ENCODE peak calls at places on chromosomes 13 and 19, in eight cellular contexts. K, C, Q, Z, F, V, E and X are unnamed samples.
A peak's percentile ranks its signal among the peaks of the same experiment; 100 is the strongest.

GRCh38 chr19:29119582-29119981 is 93.4 kb downstream of the UQCRFS1 start:
- DNase-seq in K (no peak), C (no peak), Q (no peak), Z (peak; percentile 26), F (no peak), V (no peak), E (no peak), X (no peak)

GRCh38 chr13:29227560-29227959 is 367.9 kb downstream of the SLC7A1 start:
- DNase-seq in K (no peak), C (no peak), Q (no peak), Z (no peak), F (no peak), V (no peak), E (no peak), X (no peak)

GRCh38 chr19:34310494-34310981 is 54.5 kb upstream of the GPI start:
- DNase-seq in K (no peak), C (no peak), Q (no peak), Z (no peak), F (peak; percentile 68), V (peak; percentile 66), E (no peak), X (peak; percentile 39)

GRCh38 chr19:912181-913079 is 589 bp downstream of the R3HDM4 start:
- DNase-seq in K (no peak), C (peak; percentile 43), Q (no peak), Z (no peak), F (no peak), V (no peak), E (no peak), X (peak; percentile 76)

GRCh38 chr13:82298110-82298509 is 1584.2 kb downstream of the SLITRK1 start:
- DNase-seq in K (no peak), C (no peak), Q (no peak), Z (no peak), F (no peak), V (no peak), E (no peak), X (no peak)

GRCh38 chr19:10808937-10809655 is 26.9 kb downstream of the TMED1 start:
- DNase-seq in K (peak; percentile 82), C (no peak), Q (no peak), Z (peak; percentile 16), F (no peak), V (no peak), E (peak; percentile 53), X (no peak)

GRCh38 chr19:51256053-51256682 is 5.3 kb downstream of the SIGLECL1 start:
- DNase-seq in K (no peak), C (no peak), Q (no peak), Z (no peak), F (no peak), V (no peak), E (no peak), X (no peak)

GRCh38 chr13:101751488-101751887 is 299.0 kb downstream of the ITGBL1 start:
- DNase-seq in K (peak; percentile 70), C (no peak), Q (peak; percentile 70), Z (no peak), F (no peak), V (no peak), E (peak; percentile 78), X (no peak)

GRCh38 chr19:11252665-11253355 is 9.5 kb downstream of the DOCK6 start:
- DNase-seq in K (no peak), C (no peak), Q (no peak), Z (no peak), F (no peak), V (no peak), E (no peak), X (no peak)

GRCh38 chr13:63124863-63125262 is 1709.2 kb upstream of the PCDH20 start:
- DNase-seq in K (peak; percentile 55), C (no peak), Q (peak; percentile 4), Z (no peak), F (no peak), V (no peak), E (peak; percentile 15), X (no peak)

GRCh38 chr13:52695856-52696255 is 43.2 kb downstream of the SUGT1 start:
- DNase-seq in K (peak; percentile 18), C (no peak), Q (peak; percentile 24), Z (peak; percentile 14), F (no peak), V (no peak), E (peak; percentile 1), X (peak; percentile 12)

GRCh38 chr19:45768644-45769053 is 403 bp downstream of the SIX5 start:
- DNase-seq in K (no peak), C (peak; percentile 25), Q (no peak), Z (no peak), F (no peak), V (no peak), E (no peak), X (no peak)

GRCh38 chr13:113351514-113352026 is 12.4 kb downstream of the GRTP1 start:
- DNase-seq in K (no peak), C (no peak), Q (no peak), Z (no peak), F (no peak), V (no peak), E (no peak), X (no peak)

GRCh38 chr13:52158629-52159158 is 703 bp downstream of the NEK3 start:
- DNase-seq in K (peak; percentile 41), C (no peak), Q (no peak), Z (peak; percentile 48), F (peak; percentile 68), V (peak; percentile 50), E (peak; percentile 3), X (peak; percentile 65)

GRCh38 chr19:13881692-13882418 is 4.9 kb downstream of the NANOS3 start:
- DNase-seq in K (no peak), C (no peak), Q (no peak), Z (peak; percentile 45), F (peak; percentile 60), V (no peak), E (peak; percentile 27), X (peak; percentile 60)

GRCh38 chr19:47618771-47619170 is 9.8 kb downstream of the BICRA start:
- DNase-seq in K (peak; percentile 56), C (no peak), Q (no peak), Z (no peak), F (no peak), V (no peak), E (no peak), X (no peak)

GRCh38 chr13:24746618-24747247 is 17.2 kb upstream of the RNF17 start:
- DNase-seq in K (peak; percentile 5), C (no peak), Q (no peak), Z (no peak), F (no peak), V (no peak), E (no peak), X (peak; percentile 65)

GRCh38 chr19:46211201-46211881 is 18.2 kb upstream of the IGFL1 start:
- DNase-seq in K (no peak), C (no peak), Q (no peak), Z (no peak), F (no peak), V (no peak), E (no peak), X (no peak)

GRCh38 chr13:98842074-98842473 is 89.6 kb upstream of the SLC15A1 start:
- DNase-seq in K (no peak), C (no peak), Q (no peak), Z (no peak), F (no peak), V (no peak), E (no peak), X (no peak)

GRCh38 chr19:45419396-45419795 is 4.3 kb downstream of the ERCC1 start:
- DNase-seq in K (no peak), C (no peak), Q (no peak), Z (no peak), F (no peak), V (no peak), E (no peak), X (peak; percentile 78)

GRCh38 chr19:36449059-36449670 is 30.7 kb upstream of the ZFP82 start:
- DNase-seq in K (no peak), C (no peak), Q (no peak), Z (no peak), F (no peak), V (no peak), E (no peak), X (no peak)

GRCh38 chr19:5030822-5031221 is 61.9 kb downstream of the KDM4B start:
- DNase-seq in K (no peak), C (no peak), Q (no peak), Z (no peak), F (no peak), V (no peak), E (no peak), X (no peak)

GRCh38 chr19:50325310-50326100 is 3.7 kb downstream of the KCNC3 start:
- DNase-seq in K (peak; percentile 5), C (peak; percentile 52), Q (no peak), Z (peak; percentile 96), F (peak; percentile 54), V (peak; percentile 44), E (no peak), X (peak; percentile 98)